ENCODE peak calls at places on chromosomes 4 and X, in ten cellular contexts. Y is cardiac muscle cell; L is IMR-90; F is psoas muscle; O is naive thymus-derived CD4-positive, alpha-beta T cell; K is left ventricle myocardium inferior; B is NT2/D1; U is body of pancreas; Z is neural progenitor cell; C is GM12865. E is an unnamed sample.

GRCh38 chr4:51831133-51831532 is 11.8 kb upstream of the DCUN1D4 start:
- DNase-seq in C (peak), Z (peak), F (peak), U (peak), O (peak), B (no peak), K (peak), L (peak), Y (peak), E (peak)

GRCh38 chr4:85860066-85860465 is 385.1 kb downstream of the ARHGAP24 start:
- DNase-seq in F (no peak), L (peak), K (no peak), U (no peak), B (no peak), Z (no peak), O (no peak), Y (no peak), C (no peak), E (no peak)

GRCh38 chr4:121900132-121900983 is 30.1 kb upstream of the BBS7 start:
- DNase-seq in K (no peak), U (peak), B (peak), L (peak), Z (peak), Y (peak), F (no peak), O (peak), C (peak), E (peak)

GRCh38 chr4:52949336-52949735 is 87.2 kb downstream of the RASL11B start:
- DNase-seq in O (no peak), L (no peak), C (no peak), B (no peak), K (no peak), U (no peak), F (no peak), Z (no peak), Y (no peak), E (no peak)

GRCh38 chr4:5203925-5204324 is 152.6 kb downstream of the STK32B start:
- DNase-seq in Y (no peak), F (no peak), Z (no peak), U (no peak), O (no peak), B (no peak), L (no peak), K (no peak), C (no peak), E (no peak)

GRCh38 chr4:115058533-115058932 is 54.9 kb downstream of the NDST4 start:
- DNase-seq in Y (no peak), C (no peak), K (no peak), L (no peak), Z (no peak), U (no peak), O (no peak), B (no peak), F (no peak), E (no peak)

GRCh38 chr4:24104173-24104572 is 214.3 kb upstream of the PPARGC1A start:
- DNase-seq in C (no peak), Z (no peak), F (no peak), L (peak), O (no peak), U (no peak), K (no peak), B (no peak), Y (no peak), E (no peak)

GRCh38 chr4:188714907-188715306 is 575.7 kb downstream of the TRIML1 start:
- DNase-seq in C (no peak), B (no peak), F (no peak), Z (no peak), U (no peak), Y (no peak), O (no peak), K (no peak), L (peak), E (no peak)

GRCh38 chrX:130330706-130331105 is 9.0 kb upstream of the SLC25A14 start:
- DNase-seq in F (peak), Z (peak), Y (peak), O (peak), B (peak), U (peak), C (peak), L (peak), K (peak), E (peak)

GRCh38 chr4:151158979-151159378 is 59.6 kb downstream of the RPS3A start:
- DNase-seq in U (no peak), L (no peak), Z (no peak), K (no peak), O (no peak), F (no peak), Y (no peak), C (no peak), B (no peak), E (no peak)

GRCh38 chrX:69309074-69309792 is 144.0 kb upstream of the PJA1 start:
- DNase-seq in L (no peak), K (no peak), B (no peak), F (no peak), U (no peak), Z (no peak), C (no peak), Y (no peak), O (no peak), E (no peak)

GRCh38 chr4:56910172-56910967 is 2.7 kb downstream of the REST start:
- DNase-seq in Z (peak), U (no peak), Y (peak), B (no peak), C (no peak), K (no peak), L (no peak), F (no peak), O (no peak), E (no peak)

GRCh38 chr4:11483076-11483475 is 54.4 kb upstream of the HS3ST1 start:
- DNase-seq in O (no peak), L (no peak), K (no peak), C (no peak), U (no peak), F (no peak), Z (no peak), B (no peak), Y (no peak), E (no peak)

GRCh38 chr4:78945638-78946179 is 6.5 kb upstream of the PAQR3 start:
- DNase-seq in Z (no peak), Y (no peak), B (no peak), C (no peak), L (no peak), O (no peak), U (no peak), F (no peak), K (no peak), E (no peak)

GRCh38 chrX:39536165-39536564 is 561.6 kb downstream of the BCOR start:
- DNase-seq in Y (no peak), U (no peak), L (no peak), C (no peak), O (no peak), B (no peak), Z (no peak), F (no peak), K (no peak), E (no peak)

GRCh38 chr4:82733636-82734035 is 65.0 kb downstream of the SCD5 start:
- DNase-seq in L (peak), U (no peak), F (no peak), O (no peak), Y (no peak), B (no peak), Z (no peak), C (peak), K (no peak), E (peak)

GRCh38 chr4:7073526-7074390 is 5.9 kb upstream of the GRPEL1 start:
- DNase-seq in U (no peak), L (peak), B (peak), F (no peak), C (peak), O (no peak), Z (peak), K (no peak), Y (peak), E (peak)

GRCh38 chrX:1316527-1316926 is 20.1 kb upstream of the IL3RA start:
- DNase-seq in F (peak), K (peak), O (no peak), C (no peak), B (no peak), Y (no peak), U (peak), Z (no peak), L (no peak), E (peak)

GRCh38 chrX:119686087-119686639 is 6.8 kb downstream of the SEPTIN6 start:
- DNase-seq in K (no peak), F (no peak), C (peak), O (peak), Z (no peak), Y (peak), U (no peak), L (no peak), B (no peak), E (no peak)

GRCh38 chr4:106687026-106687425 is 318.4 kb upstream of the GIMD1 start:
- DNase-seq in C (no peak), B (no peak), K (no peak), L (no peak), Z (no peak), Y (no peak), O (no peak), F (no peak), U (no peak), E (no peak)

GRCh38 chrX:12946838-12947544 is 27.9 kb upstream of the TMSB4X start:
- DNase-seq in L (peak), C (peak), O (peak), K (peak), B (peak), Y (peak), Z (peak), F (no peak), U (peak), E (peak)

GRCh38 chr4:6539009-6539764 is 35.8 kb upstream of the MAN2B2 start:
- DNase-seq in Y (no peak), L (no peak), O (no peak), K (no peak), U (no peak), F (no peak), Z (no peak), B (no peak), C (no peak), E (no peak)

GRCh38 chrX:125765347-125765746 is 400.7 kb downstream of the DCAF12L2 start:
- DNase-seq in C (no peak), U (no peak), B (no peak), F (no peak), L (no peak), Z (no peak), Y (no peak), K (no peak), O (no peak), E (no peak)

GRCh38 chrX:53685711-53686110 is 808 bp downstream of the HUWE1 start:
- DNase-seq in Y (no peak), C (peak), U (no peak), Z (no peak), B (no peak), F (no peak), K (no peak), O (no peak), L (peak), E (no peak)

GRCh38 chr4:182752158-182752910 is 164.9 kb downstream of the DCTD start:
- DNase-seq in O (no peak), L (peak), U (no peak), Y (no peak), K (no peak), F (no peak), B (peak), Z (peak), C (no peak), E (no peak)

GRCh38 chr4:83386931-83387897 is 52.6 kb upstream of the HPSE start:
- DNase-seq in U (no peak), L (no peak), Z (peak), C (no peak), B (no peak), Y (no peak), K (no peak), O (no peak), F (no peak), E (no peak)

GRCh38 chr4:173735055-173735454 is 205.0 kb upstream of the HAND2 start:
- DNase-seq in F (no peak), K (no peak), Y (no peak), Z (no peak), B (no peak), O (no peak), L (peak), C (no peak), U (no peak), E (no peak)

GRCh38 chrX:65522739-65523372 is 11.7 kb downstream of the LAS1L start:
- DNase-seq in Z (no peak), O (no peak), K (no peak), B (no peak), C (no peak), Y (no peak), L (peak), U (no peak), F (no peak), E (no peak)

GRCh38 chr4:65370709-65371108 is 299.6 kb downstream of the EPHA5 start:
- DNase-seq in F (no peak), O (no peak), B (no peak), Z (no peak), C (no peak), U (no peak), K (no peak), L (no peak), Y (no peak), E (no peak)

GRCh38 chrX:7109838-7110793 is 37.4 kb upstream of the STS start:
- DNase-seq in K (no peak), C (peak), O (no peak), F (no peak), L (no peak), Y (peak), Z (peak), U (no peak), B (no peak), E (no peak)

GRCh38 chr4:27666943-27667342 is 806.3 kb downstream of the STIM2 start:
- DNase-seq in Z (peak), U (no peak), K (no peak), B (no peak), Y (no peak), O (no peak), C (no peak), F (no peak), L (no peak), E (no peak)

GRCh38 chrX:51894697-51895336 is 1.4 kb downstream of the MAGED1 start:
- DNase-seq in L (peak), K (no peak), F (peak), O (peak), U (peak), C (peak), Y (peak), Z (peak), B (no peak), E (peak)

GRCh38 chrX:136710324-136710951 is 62.5 kb downstream of the CD40LG start:
- DNase-seq in B (no peak), C (peak), Y (no peak), K (no peak), O (no peak), F (no peak), L (peak), Z (no peak), U (no peak), E (no peak)

GRCh38 chr4:5742388-5742787 is 31.4 kb downstream of the EVC start:
- DNase-seq in Y (no peak), B (no peak), L (no peak), Z (no peak), U (no peak), K (no peak), F (no peak), C (no peak), O (no peak), E (no peak)

GRCh38 chrX:21373637-21374162 is 518 bp upstream of the CNKSR2 start:
- DNase-seq in C (no peak), Y (no peak), K (peak), U (peak), O (no peak), L (no peak), B (no peak), F (no peak), Z (peak), E (no peak)

GRCh38 chrX:21374163-21374993 is at the start of gene CNKSR2:
- DNase-seq in Z (peak), O (peak), L (peak), K (peak), F (peak), C (peak), Y (peak), U (peak), B (peak), E (peak)

GRCh38 chrX:21376636-21377035 is 2.4 kb downstream of the CNKSR2 start:
- DNase-seq in F (no peak), Z (no peak), O (no peak), L (no peak), B (no peak), K (no peak), Y (no peak), C (no peak), U (no peak), E (no peak)

GRCh38 chrX:21374994-21375794 is 976 bp downstream of the CNKSR2 start:
- DNase-seq in Z (peak), C (no peak), O (no peak), K (no peak), B (no peak), U (no peak), Y (peak), L (no peak), F (peak), E (no peak)

DNA sequence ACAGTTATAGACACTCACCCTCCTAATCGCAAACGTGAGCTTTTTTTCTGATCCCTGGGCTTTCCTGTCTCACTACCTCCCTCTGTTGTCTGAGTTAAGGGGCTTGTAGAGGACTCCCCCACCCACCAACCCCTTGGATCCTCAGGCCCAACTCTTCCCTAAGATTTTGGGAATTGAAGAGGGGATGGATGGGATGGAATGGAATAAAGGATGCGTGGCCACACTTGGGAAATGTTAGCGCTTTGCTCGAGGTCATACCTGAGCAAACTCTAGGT is 1.5 kb downstream of the CNKSR2 start:
- DNase-seq in K (no peak), Z (peak), F (no peak), C (no peak), O (peak), B (no peak), Y (peak), L (no peak), U (no peak), E (no peak)
- H3K4me3 ChIP-seq in K (peak), Z (peak), F (no peak), C (no peak), O (peak), B (peak), Y (peak), L (no peak), U (no peak), E (peak)

GRCh38 chrX:103584606-103585005 is 709 bp upstream of the TCEAL4 start:
- DNase-seq in B (no peak), K (no peak), Z (peak), C (no peak), Y (no peak), F (no peak), U (no peak), O (no peak), L (no peak), E (no peak)
- H3K4me3 ChIP-seq in B (no peak), K (peak), Z (peak), C (peak), Y (no peak), F (peak), U (no peak), O (no peak), L (no peak), E (no peak)

GRCh38 chr4:3385719-3386440 is 55.9 kb upstream of the HGFAC start:
- DNase-seq in B (no peak), U (no peak), L (no peak), C (no peak), O (no peak), Z (no peak), K (no peak), Y (no peak), F (no peak), E (no peak)

GRCh38 chr4:3387154-3387942 is 54.4 kb upstream of the HGFAC start:
- DNase-seq in B (no peak), L (no peak), U (no peak), C (peak), F (no peak), O (no peak), Z (no peak), Y (no peak), K (no peak), E (peak)

GRCh38 chr4:3384391-3384770 is 57.4 kb upstream of the HGFAC start:
- DNase-seq in L (no peak), K (no peak), Z (no peak), F (no peak), C (no peak), B (no peak), O (no peak), Y (no peak), U (peak), E (no peak)

GRCh38 chr4:3386486-3386885 is 55.3 kb upstream of the HGFAC start:
- DNase-seq in Y (no peak), L (no peak), B (no peak), K (no peak), U (no peak), O (no peak), F (no peak), C (no peak), Z (no peak), E (no peak)

GRCh38 chr4:3384771-3385701 is 56.7 kb upstream of the HGFAC start:
- DNase-seq in C (peak), O (no peak), U (peak), K (peak), B (no peak), L (no peak), Z (no peak), Y (no peak), F (peak), E (no peak)
- H3K4me3 ChIP-seq in C (no peak), O (no peak), U (no peak), K (peak), B (no peak), L (no peak), Z (no peak), Y (no peak), F (no peak), E (no peak)

GRCh38 chr4:112416464-112416863 is 99.5 kb downstream of the NEUROG2 start:
- DNase-seq in K (no peak), Y (no peak), C (no peak), B (no peak), U (no peak), Z (no peak), F (no peak), O (no peak), L (no peak), E (no peak)

GRCh38 chr4:112410364-112410763 is 105.6 kb downstream of the NEUROG2 start:
- DNase-seq in K (no peak), U (no peak), C (no peak), L (no peak), F (no peak), O (no peak), Z (no peak), Y (no peak), B (no peak), E (no peak)

GRCh38 chr4:112410804-112411203 is 105.2 kb downstream of the NEUROG2 start:
- DNase-seq in Y (no peak), O (no peak), F (no peak), L (no peak), C (no peak), B (no peak), K (no peak), Z (no peak), U (no peak), E (no peak)

GRCh38 chr4:112411781-112412281 is 104.1 kb downstream of the NEUROG2 start:
- DNase-seq in F (no peak), O (no peak), Z (peak), L (no peak), Y (no peak), U (no peak), K (no peak), C (no peak), B (no peak), E (no peak)
- H3K4me3 ChIP-seq in F (no peak), O (no peak), Z (peak), L (no peak), Y (no peak), U (no peak), K (no peak), C (no peak), B (no peak), E (no peak)

DNA sequence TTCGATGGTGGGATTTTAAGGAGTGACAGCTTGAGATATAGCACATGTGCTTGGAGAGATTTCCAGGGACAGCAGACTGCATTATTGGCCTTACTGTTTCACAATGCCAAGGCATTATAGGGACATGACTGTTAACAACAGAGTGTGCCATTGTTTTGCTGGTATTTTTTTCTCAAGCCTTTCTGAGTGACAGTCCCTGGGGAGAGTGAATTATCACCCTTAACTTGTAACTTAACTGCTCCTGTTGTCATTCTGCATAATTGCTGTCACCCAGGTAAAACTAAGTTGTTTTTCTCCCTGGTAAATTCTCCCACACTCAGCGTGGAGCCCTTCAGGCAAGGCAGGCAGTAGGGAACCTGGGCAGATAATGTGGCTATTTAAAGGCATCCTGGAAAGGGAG is 989.2 kb upstream of the LCORL start:
- DNase-seq in F (no peak), C (no peak), Z (peak), B (peak), K (no peak), Y (peak), O (no peak), L (no peak), U (no peak), E (no peak)
- H3K4me3 ChIP-seq in F (no peak), C (no peak), Z (no peak), B (no peak), K (no peak), Y (no peak), O (no peak), L (no peak), U (no peak), E (no peak)

GRCh38 chrX:42129022-42129421 is 205.7 kb upstream of the CASK start:
- DNase-seq in B (no peak), L (no peak), Y (no peak), K (no peak), C (no peak), O (no peak), F (no peak), Z (no peak), U (no peak), E (no peak)
- H3K4me3 ChIP-seq in B (no peak), L (no peak), Y (no peak), K (no peak), C (no peak), O (no peak), F (no peak), Z (no peak), U (no peak), E (no peak)

GRCh38 chr4:112714922-112715901 is 78.3 kb downstream of the LARP7 start:
- DNase-seq in Z (no peak), U (no peak), B (no peak), C (no peak), Y (no peak), L (no peak), F (no peak), K (no peak), O (no peak), E (no peak)

DNA sequence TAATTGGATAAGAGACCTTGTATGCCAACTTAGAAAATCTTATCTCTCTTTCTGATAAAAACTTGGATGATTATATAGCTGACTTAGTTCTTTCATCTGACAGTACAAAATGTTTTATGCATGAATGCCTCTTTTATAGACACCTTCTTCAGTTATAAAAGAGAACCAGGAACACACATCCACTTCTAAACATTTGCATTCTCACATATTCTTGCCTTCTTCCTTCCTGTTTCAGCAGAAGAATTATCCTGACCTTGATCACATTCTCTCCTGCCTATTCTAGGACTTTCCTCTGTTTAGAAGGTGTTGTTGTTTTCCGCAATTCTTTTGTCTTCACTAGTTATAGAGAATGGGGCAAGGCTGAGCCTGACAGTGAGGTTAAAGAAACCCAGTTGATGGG is 80.9 kb downstream of the LARP7 start:
- DNase-seq in K (no peak), L (no peak), F (no peak), O (no peak), Y (no peak), Z (no peak), B (no peak), U (no peak), C (no peak), E (no peak)
- H3K4me3 ChIP-seq in K (no peak), L (no peak), F (no peak), O (no peak), Y (no peak), Z (no peak), B (no peak), U (no peak), C (no peak), E (no peak)

E was measured in adrenal gland.